ENCODE peak calls at places on chromosome 19, in ten cellular contexts. One of them, this sample, is unnamed. For H3K4me1, the result is how much of the 10 kb centered on the place peaks cover.

GRCh38 chr19:5096536-5096935 is 127.6 kb downstream of the KDM4B start:
- DNase-seq in IMR-90: no peak
- DNase-seq in naive thymus-derived CD4-positive, alpha-beta T cell: no peak
- DNase-seq in left lung: no peak
- DNase-seq in cardiac muscle cell: no peak
- DNase-seq in CD8-positive, alpha-beta T cell: no peak
- DNase-seq in esophagus squamous epithelium: no peak
- DNase-seq in Peyer's patch: no peak
- DNase-seq in spleen: no peak
- DNase-seq in tibial nerve: no peak
- DNase-seq in this sample: no peak

GRCh38 chr19:55340784-55341147 is 1.1 kb downstream of the KMT5C start:
- DNase-seq in IMR-90: no peak
- DNase-seq in naive thymus-derived CD4-positive, alpha-beta T cell: no peak
- DNase-seq in left lung: no peak
- DNase-seq in cardiac muscle cell: peak
- DNase-seq in CD8-positive, alpha-beta T cell: peak
- DNase-seq in esophagus squamous epithelium: no peak
- DNase-seq in Peyer's patch: no peak
- DNase-seq in spleen: peak
- DNase-seq in tibial nerve: no peak
- DNase-seq in this sample: peak

GRCh38 chr19:12777217-12778019 is 2.1 kb upstream of the HOOK2 start:
- DNase-seq in IMR-90: peak
- DNase-seq in naive thymus-derived CD4-positive, alpha-beta T cell: peak
- DNase-seq in left lung: peak
- DNase-seq in cardiac muscle cell: peak
- DNase-seq in CD8-positive, alpha-beta T cell: peak
- DNase-seq in esophagus squamous epithelium: no peak
- DNase-seq in Peyer's patch: peak
- DNase-seq in spleen: peak
- DNase-seq in tibial nerve: no peak
- DNase-seq in this sample: peak

GRCh38 chr19:7772752-7773291 is 9.8 kb downstream of the CLEC4M start:
- DNase-seq in IMR-90: no peak
- DNase-seq in naive thymus-derived CD4-positive, alpha-beta T cell: no peak
- DNase-seq in left lung: no peak
- DNase-seq in cardiac muscle cell: no peak
- DNase-seq in CD8-positive, alpha-beta T cell: no peak
- DNase-seq in esophagus squamous epithelium: no peak
- DNase-seq in Peyer's patch: peak
- DNase-seq in spleen: no peak
- DNase-seq in tibial nerve: no peak
- DNase-seq in this sample: no peak

GRCh38 chr19:51357952-51358351 is 8.2 kb downstream of the ETFB start:
- DNase-seq in IMR-90: no peak
- DNase-seq in naive thymus-derived CD4-positive, alpha-beta T cell: no peak
- DNase-seq in left lung: no peak
- DNase-seq in cardiac muscle cell: no peak
- DNase-seq in CD8-positive, alpha-beta T cell: no peak
- DNase-seq in esophagus squamous epithelium: no peak
- DNase-seq in Peyer's patch: no peak
- DNase-seq in spleen: no peak
- DNase-seq in tibial nerve: no peak
- DNase-seq in this sample: no peak

GRCh38 chr19:32453736-32454135 is 48.2 kb downstream of the DPY19L3 start:
- DNase-seq in IMR-90: peak
- DNase-seq in naive thymus-derived CD4-positive, alpha-beta T cell: no peak
- DNase-seq in left lung: no peak
- DNase-seq in cardiac muscle cell: no peak
- DNase-seq in CD8-positive, alpha-beta T cell: no peak
- DNase-seq in esophagus squamous epithelium: no peak
- DNase-seq in Peyer's patch: no peak
- DNase-seq in spleen: no peak
- DNase-seq in tibial nerve: no peak
- DNase-seq in this sample: no peak

GRCh38 chr19:36067681-36068080 is 13.0 kb downstream of the WDR62 start:
- DNase-seq in IMR-90: no peak
- DNase-seq in naive thymus-derived CD4-positive, alpha-beta T cell: no peak
- DNase-seq in left lung: no peak
- DNase-seq in cardiac muscle cell: no peak
- DNase-seq in CD8-positive, alpha-beta T cell: no peak
- DNase-seq in esophagus squamous epithelium: no peak
- DNase-seq in Peyer's patch: no peak
- DNase-seq in spleen: no peak
- DNase-seq in tibial nerve: no peak
- DNase-seq in this sample: no peak

GRCh38 chr19:55454787-55455243 is 6.6 kb downstream of the ISOC2 start:
- DNase-seq in IMR-90: peak
- DNase-seq in naive thymus-derived CD4-positive, alpha-beta T cell: peak
- DNase-seq in left lung: no peak
- DNase-seq in cardiac muscle cell: peak
- DNase-seq in CD8-positive, alpha-beta T cell: peak
- DNase-seq in esophagus squamous epithelium: no peak
- DNase-seq in Peyer's patch: no peak
- DNase-seq in spleen: no peak
- DNase-seq in tibial nerve: no peak
- DNase-seq in this sample: peak

GRCh38 chr19:4415352-4415751 is 12.9 kb downstream of the CHAF1A start:
- DNase-seq in IMR-90: no peak
- DNase-seq in naive thymus-derived CD4-positive, alpha-beta T cell: no peak
- DNase-seq in left lung: no peak
- DNase-seq in cardiac muscle cell: no peak
- DNase-seq in CD8-positive, alpha-beta T cell: no peak
- DNase-seq in esophagus squamous epithelium: no peak
- DNase-seq in Peyer's patch: no peak
- DNase-seq in spleen: no peak
- DNase-seq in tibial nerve: no peak
- DNase-seq in this sample: no peak

GRCh38 chr19:43700368-43701015 is 15.4 kb upstream of the IRGC start:
- DNase-seq in IMR-90: peak
- DNase-seq in naive thymus-derived CD4-positive, alpha-beta T cell: no peak
- DNase-seq in left lung: peak
- DNase-seq in cardiac muscle cell: no peak
- DNase-seq in CD8-positive, alpha-beta T cell: no peak
- DNase-seq in esophagus squamous epithelium: no peak
- DNase-seq in Peyer's patch: peak
- DNase-seq in spleen: no peak
- DNase-seq in tibial nerve: peak
- DNase-seq in this sample: no peak
- H3K4me3 ChIP-seq in IMR-90: no peak
- H3K4me3 ChIP-seq in naive thymus-derived CD4-positive, alpha-beta T cell: no peak
- H3K4me3 ChIP-seq in left lung: no peak
- H3K4me3 ChIP-seq in cardiac muscle cell: no peak
- H3K4me3 ChIP-seq in CD8-positive, alpha-beta T cell: no peak
- H3K4me3 ChIP-seq in esophagus squamous epithelium: peak
- H3K4me3 ChIP-seq in Peyer's patch: no peak
- H3K4me3 ChIP-seq in spleen: peak
- H3K4me3 ChIP-seq in tibial nerve: no peak
- H3K4me3 ChIP-seq in this sample: peak

GRCh38 chr19:48635263-48635965 is 1.8 kb downstream of the DBP start:
- DNase-seq in IMR-90: no peak
- DNase-seq in naive thymus-derived CD4-positive, alpha-beta T cell: peak
- DNase-seq in left lung: peak
- DNase-seq in cardiac muscle cell: peak
- DNase-seq in CD8-positive, alpha-beta T cell: peak
- DNase-seq in esophagus squamous epithelium: no peak
- DNase-seq in Peyer's patch: peak
- DNase-seq in spleen: peak
- DNase-seq in tibial nerve: peak
- DNase-seq in this sample: peak

GRCh38 chr19:48634036-48634342 is 3.2 kb downstream of the DBP start:
- DNase-seq in IMR-90: no peak
- DNase-seq in naive thymus-derived CD4-positive, alpha-beta T cell: no peak
- DNase-seq in left lung: no peak
- DNase-seq in cardiac muscle cell: no peak
- DNase-seq in CD8-positive, alpha-beta T cell: no peak
- DNase-seq in esophagus squamous epithelium: no peak
- DNase-seq in Peyer's patch: no peak
- DNase-seq in spleen: no peak
- DNase-seq in tibial nerve: no peak
- DNase-seq in this sample: no peak

GRCh38 chr19:48634424-48635262 is 2.5 kb downstream of the DBP start:
- DNase-seq in IMR-90: peak
- DNase-seq in naive thymus-derived CD4-positive, alpha-beta T cell: peak
- DNase-seq in left lung: peak
- DNase-seq in cardiac muscle cell: peak
- DNase-seq in CD8-positive, alpha-beta T cell: peak
- DNase-seq in esophagus squamous epithelium: peak
- DNase-seq in Peyer's patch: peak
- DNase-seq in spleen: peak
- DNase-seq in tibial nerve: peak
- DNase-seq in this sample: peak

GRCh38 chr19:48632692-48633147 is 4.5 kb downstream of the DBP start:
- DNase-seq in IMR-90: peak
- DNase-seq in naive thymus-derived CD4-positive, alpha-beta T cell: no peak
- DNase-seq in left lung: no peak
- DNase-seq in cardiac muscle cell: no peak
- DNase-seq in CD8-positive, alpha-beta T cell: no peak
- DNase-seq in esophagus squamous epithelium: no peak
- DNase-seq in Peyer's patch: peak
- DNase-seq in spleen: no peak
- DNase-seq in tibial nerve: no peak
- DNase-seq in this sample: no peak

GRCh38 chr19:48633148-48634035 is 3.8 kb downstream of the DBP start:
- DNase-seq in IMR-90: no peak
- DNase-seq in naive thymus-derived CD4-positive, alpha-beta T cell: no peak
- DNase-seq in left lung: no peak
- DNase-seq in cardiac muscle cell: no peak
- DNase-seq in CD8-positive, alpha-beta T cell: no peak
- DNase-seq in esophagus squamous epithelium: no peak
- DNase-seq in Peyer's patch: peak
- DNase-seq in spleen: no peak
- DNase-seq in tibial nerve: no peak
- DNase-seq in this sample: no peak
- H3K4me1 ChIP-seq in IMR-90: under half
- H3K4me1 ChIP-seq in naive thymus-derived CD4-positive, alpha-beta T cell: under half
- H3K4me1 ChIP-seq in left lung: under half
- H3K4me1 ChIP-seq in cardiac muscle cell: under half
- H3K4me1 ChIP-seq in CD8-positive, alpha-beta T cell: under half
- H3K4me1 ChIP-seq in esophagus squamous epithelium: under half
- H3K4me1 ChIP-seq in Peyer's patch: half or more
- H3K4me1 ChIP-seq in spleen: half or more
- H3K4me1 ChIP-seq in tibial nerve: half or more
- H3K4me1 ChIP-seq in this sample: under half

GRCh38 chr19:38556521-38557174 is 61.1 kb downstream of the MAP4K1 start:
- DNase-seq in IMR-90: no peak
- DNase-seq in naive thymus-derived CD4-positive, alpha-beta T cell: no peak
- DNase-seq in left lung: no peak
- DNase-seq in cardiac muscle cell: no peak
- DNase-seq in CD8-positive, alpha-beta T cell: no peak
- DNase-seq in esophagus squamous epithelium: no peak
- DNase-seq in Peyer's patch: no peak
- DNase-seq in spleen: no peak
- DNase-seq in tibial nerve: no peak
- DNase-seq in this sample: no peak
- H3K27ac ChIP-seq in IMR-90: no peak
- H3K27ac ChIP-seq in naive thymus-derived CD4-positive, alpha-beta T cell: no peak
- H3K27ac ChIP-seq in left lung: no peak
- H3K27ac ChIP-seq in cardiac muscle cell: no peak
- H3K27ac ChIP-seq in CD8-positive, alpha-beta T cell: no peak
- H3K27ac ChIP-seq in esophagus squamous epithelium: no peak
- H3K27ac ChIP-seq in Peyer's patch: no peak
- H3K27ac ChIP-seq in spleen: peak
- H3K27ac ChIP-seq in tibial nerve: no peak
- H3K27ac ChIP-seq in this sample: no peak

GRCh38 chr19:45439569-45440258 is 16.0 kb upstream of the ERCC1 start:
- DNase-seq in IMR-90: peak
- DNase-seq in naive thymus-derived CD4-positive, alpha-beta T cell: peak
- DNase-seq in left lung: peak
- DNase-seq in cardiac muscle cell: peak
- DNase-seq in CD8-positive, alpha-beta T cell: peak
- DNase-seq in esophagus squamous epithelium: no peak
- DNase-seq in Peyer's patch: peak
- DNase-seq in spleen: peak
- DNase-seq in tibial nerve: peak
- DNase-seq in this sample: peak

GRCh38 chr19:45439190-45439568 is 15.5 kb upstream of the ERCC1 start:
- DNase-seq in IMR-90: no peak
- DNase-seq in naive thymus-derived CD4-positive, alpha-beta T cell: no peak
- DNase-seq in left lung: no peak
- DNase-seq in cardiac muscle cell: no peak
- DNase-seq in CD8-positive, alpha-beta T cell: no peak
- DNase-seq in esophagus squamous epithelium: no peak
- DNase-seq in Peyer's patch: no peak
- DNase-seq in spleen: no peak
- DNase-seq in tibial nerve: no peak
- DNase-seq in this sample: no peak

GRCh38 chr19:45440259-45440638 is 16.5 kb upstream of the ERCC1 start:
- DNase-seq in IMR-90: no peak
- DNase-seq in naive thymus-derived CD4-positive, alpha-beta T cell: no peak
- DNase-seq in left lung: no peak
- DNase-seq in cardiac muscle cell: no peak
- DNase-seq in CD8-positive, alpha-beta T cell: no peak
- DNase-seq in esophagus squamous epithelium: no peak
- DNase-seq in Peyer's patch: no peak
- DNase-seq in spleen: no peak
- DNase-seq in tibial nerve: no peak
- DNase-seq in this sample: no peak

GRCh38 chr19:45440873-45441654 is 17.3 kb upstream of the ERCC1 start:
- DNase-seq in IMR-90: peak
- DNase-seq in naive thymus-derived CD4-positive, alpha-beta T cell: no peak
- DNase-seq in left lung: no peak
- DNase-seq in cardiac muscle cell: peak
- DNase-seq in CD8-positive, alpha-beta T cell: no peak
- DNase-seq in esophagus squamous epithelium: no peak
- DNase-seq in Peyer's patch: no peak
- DNase-seq in spleen: no peak
- DNase-seq in tibial nerve: no peak
- DNase-seq in this sample: no peak

DNA sequence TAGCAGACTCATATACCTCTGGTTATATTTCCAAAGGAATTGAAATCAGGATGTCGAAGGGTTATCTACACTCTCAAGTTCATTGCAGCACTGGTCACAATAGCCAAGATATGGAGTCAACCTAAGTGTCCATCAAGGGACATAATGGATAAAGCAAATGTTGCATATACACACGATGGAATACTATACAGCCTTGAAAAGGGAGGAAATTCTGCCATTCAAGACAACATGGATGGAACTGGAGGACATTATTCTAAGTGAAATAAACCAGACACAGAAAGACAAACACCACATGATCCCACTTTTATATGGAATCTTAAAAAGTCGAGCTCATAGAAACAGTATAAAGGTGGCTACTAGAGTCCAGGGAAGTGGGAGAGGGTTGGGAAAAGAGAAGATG is 13.6 kb upstream of the ERCC1 start:
- DNase-seq in IMR-90: no peak
- DNase-seq in naive thymus-derived CD4-positive, alpha-beta T cell: no peak
- DNase-seq in left lung: no peak
- DNase-seq in cardiac muscle cell: no peak
- DNase-seq in CD8-positive, alpha-beta T cell: no peak
- DNase-seq in esophagus squamous epithelium: no peak
- DNase-seq in Peyer's patch: no peak
- DNase-seq in spleen: no peak
- DNase-seq in tibial nerve: no peak
- DNase-seq in this sample: no peak
- H3K4me3 ChIP-seq in IMR-90: no peak
- H3K4me3 ChIP-seq in naive thymus-derived CD4-positive, alpha-beta T cell: no peak
- H3K4me3 ChIP-seq in left lung: no peak
- H3K4me3 ChIP-seq in cardiac muscle cell: no peak
- H3K4me3 ChIP-seq in CD8-positive, alpha-beta T cell: no peak
- H3K4me3 ChIP-seq in esophagus squamous epithelium: no peak
- H3K4me3 ChIP-seq in Peyer's patch: no peak
- H3K4me3 ChIP-seq in spleen: no peak
- H3K4me3 ChIP-seq in tibial nerve: no peak
- H3K4me3 ChIP-seq in this sample: no peak